ENCODE peak calls at places on chromosomes 4 and X, in four cellular contexts. H is nephron progenitor cell, D is BJ, N is neural progenitor cell. T is an unnamed sample.

GRCh38 chr4:5383191-5383980 is 325.0 kb downstream of the EVC2 start:
- DNase-seq in N (no peak), D (no peak), H (no peak), T (no peak)

GRCh38 chr4:53541577-53542206 is 49.6 kb downstream of the LNX1 start:
- DNase-seq in D (peak), N (no peak), H (no peak), T (no peak)

GRCh38 chr4:3387943-3388348 is 53.8 kb upstream of the HGFAC start:
- DNase-seq in N (no peak), D (no peak), H (no peak), T (no peak)

GRCh38 chrX:152155766-152156310 is 17.5 kb upstream of the MAGEA10 start:
- DNase-seq in D (no peak), N (no peak), H (no peak), T (no peak)

GRCh38 chr4:15303052-15303641 is 124.7 kb upstream of the C1QTNF7 start:
- DNase-seq in D (peak), H (no peak), N (no peak), T (no peak)

GRCh38 chr4:3331511-3332394 is 38.9 kb downstream of the RGS12 start:
- DNase-seq in D (no peak), H (no peak), N (no peak), T (no peak)

GRCh38 chr4:1661695-1662094 is 22.4 kb downstream of the FAM53A start:
- DNase-seq in D (no peak), N (no peak), H (no peak), T (no peak)

GRCh38 chr4:113505057-113505456 is 256.5 kb downstream of the CAMK2D start:
- DNase-seq in H (no peak), D (no peak), N (no peak), T (no peak)

GRCh38 chr4:168636506-168637176 is 139.8 kb downstream of the PALLD start:
- DNase-seq in H (no peak), N (no peak), D (peak), T (no peak)

GRCh38 chr4:81335221-81335912 is 120.3 kb upstream of the PRKG2 start:
- DNase-seq in D (peak), H (no peak), N (no peak), T (no peak)

GRCh38 chr4:5004496-5004895 is 14.8 kb downstream of the CYTL1 start:
- DNase-seq in N (no peak), H (no peak), D (no peak), T (no peak)

GRCh38 chrX:72027024-72027913 is 104.4 kb downstream of the RTL5 start:
- DNase-seq in N (no peak), D (no peak), H (no peak), T (no peak)

GRCh38 chrX:20437678-20438077 is 171.0 kb upstream of the RPS6KA3 start:
- DNase-seq in N (no peak), H (no peak), D (no peak), T (no peak)

GRCh38 chrX:136193771-136194170 is 46.4 kb downstream of the FHL1 start:
- DNase-seq in N (no peak), D (no peak), H (no peak), T (no peak)

GRCh38 chrX:40625294-40625693 is 2.1 kb downstream of the MPC1L start:
- DNase-seq in H (no peak), D (no peak), N (no peak), T (no peak)

GRCh38 chr4:2248821-2249261 is 6.9 kb upstream of the HAUS3 start:
- DNase-seq in H (peak), D (no peak), N (no peak), T (no peak)

GRCh38 chrX:123713434-123713833 is 19.4 kb downstream of the THOC2 start:
- DNase-seq in D (no peak), H (no peak), N (no peak), T (no peak)

GRCh38 chrX:116170444-116170843 is at the start of gene AGTR2:
- DNase-seq in H (no peak), D (no peak), N (no peak), T (no peak)

GRCh38 chrX:129653985-129654651 is 638 bp downstream of the APLN start:
- DNase-seq in D (no peak), N (no peak), H (peak), T (no peak)

DNA sequence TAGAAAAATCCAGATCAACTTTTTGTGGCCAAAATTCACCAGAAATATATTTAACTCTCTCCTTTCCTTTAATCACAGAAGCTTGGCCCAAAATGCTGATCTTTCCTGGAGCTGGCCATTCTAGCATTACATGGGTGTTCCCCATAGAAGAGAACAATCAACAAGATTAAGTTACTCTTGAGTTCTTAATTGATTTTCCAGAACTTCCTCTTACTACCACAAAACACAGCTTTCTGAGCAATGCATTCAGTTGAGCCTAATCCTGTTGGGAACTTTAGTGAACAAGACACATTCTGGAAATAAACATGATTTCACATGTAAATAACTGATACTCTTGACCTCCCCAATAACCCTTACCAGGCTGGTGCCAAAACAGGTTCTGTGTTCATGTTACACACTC is 45.4 kb upstream of the STIM2 start:
- DNase-seq in D (no peak), H (no peak), N (no peak), T (no peak)
- TF ChIP-seq CTCF in D (no peak), H (no peak), N (no peak), T (no peak)

DNA sequence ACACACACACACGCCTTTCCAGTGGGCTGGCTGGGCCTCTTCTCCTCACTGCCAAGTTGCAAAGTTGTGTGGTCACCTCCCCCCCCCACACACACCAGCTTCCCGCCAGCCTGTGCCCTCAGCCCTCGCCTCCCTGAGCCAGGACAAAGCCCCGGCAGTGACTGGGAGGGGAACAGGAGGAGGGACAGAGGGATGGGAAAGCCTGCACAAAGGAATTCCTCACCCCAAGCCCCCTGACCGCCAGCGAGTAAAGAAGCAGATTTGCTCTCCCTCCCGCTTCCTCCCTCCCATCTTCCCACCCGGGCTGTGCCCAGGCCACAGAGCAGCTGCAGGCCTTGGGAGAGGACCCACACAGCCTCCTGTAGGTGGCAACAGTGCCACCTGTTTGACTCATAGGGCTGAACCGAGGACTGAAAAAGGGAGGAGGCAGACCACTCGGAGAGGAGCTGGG is at the start of gene GDPD2:
- DNase-seq in D (no peak), H (peak), N (peak), T (no peak)
- TF ChIP-seq CTCF in D (no peak), H (no peak), N (peak), T (no peak)

DNA sequence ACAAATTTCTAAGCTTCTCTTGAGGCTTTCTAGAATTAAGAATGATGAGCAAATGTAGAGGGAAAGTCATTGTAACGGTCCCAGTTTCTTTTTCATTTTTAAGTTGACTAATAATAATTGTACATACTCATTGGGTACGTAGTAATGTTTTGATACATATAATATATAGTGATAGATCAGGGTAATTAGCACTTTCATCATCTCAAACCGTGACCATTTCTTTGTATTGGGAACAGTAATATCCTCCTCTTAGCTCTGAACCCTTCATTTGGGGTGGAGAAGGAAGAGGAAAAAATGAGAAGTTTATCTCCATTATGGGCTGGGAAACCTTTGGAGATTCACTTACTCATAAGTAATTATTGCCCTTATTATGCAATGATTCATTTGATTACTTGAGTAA is 39.0 kb upstream of the GBA3 start:
- DNase-seq in H (no peak), N (no peak), D (no peak), T (no peak)
- TF ChIP-seq CTCF in H (no peak), N (no peak), D (no peak), T (no peak)

GRCh38 chr4:84750956-84751275 is 168.0 kb downstream of the CDS1 start:
- DNase-seq in N (no peak), D (no peak), H (no peak), T (no peak)

GRCh38 chr4:84751707-84752106 is 168.8 kb downstream of the CDS1 start:
- DNase-seq in N (no peak), D (no peak), H (no peak), T (no peak)

GRCh38 chr4:84753318-84753972 is 170.5 kb downstream of the CDS1 start:
- DNase-seq in D (no peak), N (no peak), H (no peak), T (no peak)

GRCh38 chr4:84750260-84750955 is 167.5 kb downstream of the CDS1 start:
- DNase-seq in N (peak), H (no peak), D (no peak), T (peak)
- TF ChIP-seq CTCF in N (peak), H (peak), D (peak), T (peak)

GRCh38 chr4:24984602-24985532 is 45.9 kb downstream of the LGI2 start:
- DNase-seq in N (peak), H (no peak), D (no peak), T (no peak)

GRCh38 chr4:24991015-24991414 is 39.7 kb downstream of the LGI2 start:
- DNase-seq in N (no peak), H (no peak), D (no peak), T (no peak)

GRCh38 chr4:24989327-24989726 is 41.4 kb downstream of the LGI2 start:
- DNase-seq in H (no peak), N (no peak), D (no peak), T (no peak)

GRCh38 chr4:24992968-24993367 is 37.8 kb downstream of the LGI2 start:
- DNase-seq in H (no peak), N (no peak), D (no peak), T (no peak)

GRCh38 chr4:24988776-24989175 is 42.0 kb downstream of the LGI2 start:
- DNase-seq in N (peak), D (no peak), H (no peak), T (peak)
- TF ChIP-seq CTCF in N (peak), D (peak), H (no peak), T (peak)

GRCh38 chr4:153518001-153518400 is 51.8 kb downstream of the TMEM131L start:
- DNase-seq in H (no peak), D (no peak), N (no peak), T (no peak)
- TF ChIP-seq CTCF in H (no peak), D (no peak), N (no peak), T (no peak)

GRCh38 chr4:171007618-171008390 is 805.4 kb upstream of the GALNTL6 start:
- DNase-seq in N (no peak), H (no peak), D (no peak), T (no peak)
- TF ChIP-seq CTCF in N (no peak), H (no peak), D (no peak), T (no peak)